ENCODE peak calls at places on chromosomes 4 and X, in four cellular contexts. Y, X, K and Q are unnamed samples.

GRCh38 chr4:25233194-25233593 is 639 bp upstream of the PI4K2B start:
- DNase-seq in Y (no peak), X (no peak), K (no peak), Q (no peak)

GRCh38 chr4:73741140-73741749 is 876 bp downstream of the CXCL8 start:
- DNase-seq in Y (no peak), X (no peak), K (no peak), Q (no peak)

GRCh38 chr4:169485791-169486742 is 126.3 kb downstream of the NEK1 start:
- DNase-seq in Y (no peak), X (peak), K (peak), Q (no peak)

GRCh38 chr4:7025040-7025602 is 18.1 kb upstream of the TADA2B start:
- DNase-seq in Y (no peak), X (no peak), K (no peak), Q (peak)

GRCh38 chr4:123743821-123744220 is 347.2 kb downstream of the SPRY1 start:
- DNase-seq in Y (no peak), X (no peak), K (peak), Q (no peak)

GRCh38 chr4:2761035-2761923 is 5.1 kb upstream of the TNIP2 start:
- DNase-seq in Y (no peak), X (no peak), K (no peak), Q (peak)

GRCh38 chrX:14864626-14865025 is 8.2 kb downstream of the FANCB start:
- DNase-seq in Y (no peak), X (peak), K (no peak), Q (no peak)

GRCh38 chrX:69088171-69088938 is 76.9 kb downstream of the PJA1 start:
- DNase-seq in Y (no peak), X (peak), K (no peak), Q (no peak)

GRCh38 chrX:106035064-106035463 is 3.5 kb downstream of the SERPINA7 start:
- DNase-seq in Y (no peak), X (no peak), K (no peak), Q (no peak)

GRCh38 chr4:169272265-169272886 is 1.6 kb upstream of the SH3RF1 start:
- DNase-seq in Y (no peak), X (peak), K (peak), Q (no peak)

GRCh38 chrX:43969504-43970501 is 3.4 kb downstream of the NDP start:
- DNase-seq in Y (no peak), X (peak), K (no peak), Q (no peak)

GRCh38 chrX:42385730-42386129 is 392.2 kb downstream of the PPP1R2C start:
- DNase-seq in Y (no peak), X (no peak), K (no peak), Q (no peak)

GRCh38 chrX:150870487-150871340 is 27.8 kb downstream of the CD99L2 start:
- DNase-seq in Y (no peak), X (peak), K (no peak), Q (no peak)

GRCh38 chr4:10343656-10344055 is 113.6 kb downstream of the ZNF518B start:
- DNase-seq in Y (no peak), X (no peak), K (no peak), Q (no peak)

GRCh38 chrX:39903937-39904336 is 193.8 kb downstream of the BCOR start:
- DNase-seq in Y (no peak), X (no peak), K (no peak), Q (no peak)

GRCh38 chr4:174575436-174575835 is 53.1 kb upstream of the HPGD start:
- DNase-seq in Y (no peak), X (no peak), K (no peak), Q (no peak)

GRCh38 chrX:73563740-73564073 is 710 bp downstream of the CHIC1 start:
- DNase-seq in Y (no peak), X (peak), K (no peak), Q (no peak)

GRCh38 chrX:21266949-21267348 is 107.3 kb upstream of the CNKSR2 start:
- DNase-seq in Y (no peak), X (no peak), K (no peak), Q (no peak)

GRCh38 chrX:3435057-3435456 is 88.6 kb upstream of the MXRA5 start:
- DNase-seq in Y (no peak), X (no peak), K (no peak), Q (no peak)

GRCh38 chr4:185017964-185018772 is at the start of gene HELT:
- DNase-seq in Y (no peak), X (no peak), K (no peak), Q (no peak)

GRCh38 chrX:120308959-120309872 is 2.0 kb downstream of the TMEM255A start:
- DNase-seq in Y (peak), X (peak), K (no peak), Q (peak)

GRCh38 chr4:6372649-6373525 is 99.5 kb downstream of the PPP2R2C start:
- DNase-seq in Y (no peak), X (peak), K (peak), Q (no peak)

GRCh38 chr4:1192091-1192492 is 19.7 kb upstream of the SPON2 start:
- DNase-seq in Y (peak), X (peak), K (peak), Q (peak)

GRCh38 chr4:107760281-107760947 is 40.4 kb upstream of the PAPSS1 start:
- DNase-seq in Y (no peak), X (peak), K (no peak), Q (peak)

DNA sequence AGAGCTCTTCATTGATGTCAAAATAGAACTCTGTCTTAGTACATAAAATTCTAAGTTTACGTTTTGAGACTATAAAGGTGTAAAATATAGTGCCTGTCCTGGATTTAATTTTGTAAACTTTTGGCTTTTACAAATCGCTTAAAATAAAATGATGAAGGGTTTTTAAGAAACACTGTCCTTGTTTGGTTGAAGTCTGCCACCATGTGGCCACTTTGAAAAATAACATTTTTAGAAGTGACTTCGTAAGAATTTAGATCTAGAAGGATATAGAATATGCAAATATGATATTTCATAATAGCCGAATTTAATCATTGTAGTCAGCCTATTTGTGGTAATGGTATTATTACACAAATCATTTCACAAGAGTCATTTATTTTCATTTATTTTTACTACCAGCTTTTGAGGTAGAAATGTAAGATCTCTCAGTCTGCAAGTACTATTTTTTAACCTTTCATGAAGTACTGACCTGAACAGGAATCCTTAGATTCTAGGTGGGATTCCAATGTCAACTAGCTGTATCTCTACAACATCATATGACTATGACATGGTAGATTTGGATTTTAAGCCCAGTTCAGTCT is 31.0 kb upstream of the FAT4 start:
- DNase-seq in Y (no peak), X (peak), K (peak), Q (no peak)
- TF ChIP-seq CTCF in Y (peak), X (peak), K (peak), Q (peak)

DNA sequence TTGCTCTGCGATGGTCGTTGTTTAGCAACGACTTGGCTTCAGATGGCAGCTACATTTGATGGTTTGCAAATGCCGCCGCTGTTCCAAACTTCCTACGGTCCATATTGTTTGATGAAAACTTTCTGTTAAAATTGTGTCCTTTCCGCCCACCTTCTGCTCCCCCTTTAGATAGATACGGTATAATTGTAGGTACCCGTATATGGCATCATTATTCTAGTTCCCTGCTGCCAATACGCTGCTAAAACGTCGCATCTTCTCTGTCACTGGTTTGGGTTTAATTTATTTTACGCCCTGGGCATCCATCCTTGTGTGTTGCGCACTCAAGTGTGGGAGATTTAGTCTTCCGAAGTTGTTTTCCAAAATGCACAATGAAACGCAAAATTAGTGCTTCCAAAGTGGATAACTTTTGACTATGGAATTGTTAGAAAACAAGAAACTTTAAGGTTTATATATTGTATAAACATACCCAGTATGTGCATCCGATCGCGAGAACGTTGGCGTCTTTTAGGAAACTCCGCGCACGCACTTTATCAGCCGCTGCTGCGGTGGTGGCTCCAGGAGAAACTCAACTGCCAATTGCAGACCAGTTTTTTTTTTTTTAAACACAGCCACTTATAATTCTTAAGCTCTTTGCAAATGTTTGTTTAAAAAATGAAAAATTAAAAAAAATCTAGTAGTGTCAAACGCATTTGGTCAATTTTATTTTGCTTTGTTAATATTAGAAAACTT is 1.7 kb downstream of the ATOH1 start:
- DNase-seq in Y (no peak), X (no peak), K (no peak), Q (no peak)
- H3K4me3 ChIP-seq in Y (no peak), X (no peak), K (no peak), Q (no peak)

DNA sequence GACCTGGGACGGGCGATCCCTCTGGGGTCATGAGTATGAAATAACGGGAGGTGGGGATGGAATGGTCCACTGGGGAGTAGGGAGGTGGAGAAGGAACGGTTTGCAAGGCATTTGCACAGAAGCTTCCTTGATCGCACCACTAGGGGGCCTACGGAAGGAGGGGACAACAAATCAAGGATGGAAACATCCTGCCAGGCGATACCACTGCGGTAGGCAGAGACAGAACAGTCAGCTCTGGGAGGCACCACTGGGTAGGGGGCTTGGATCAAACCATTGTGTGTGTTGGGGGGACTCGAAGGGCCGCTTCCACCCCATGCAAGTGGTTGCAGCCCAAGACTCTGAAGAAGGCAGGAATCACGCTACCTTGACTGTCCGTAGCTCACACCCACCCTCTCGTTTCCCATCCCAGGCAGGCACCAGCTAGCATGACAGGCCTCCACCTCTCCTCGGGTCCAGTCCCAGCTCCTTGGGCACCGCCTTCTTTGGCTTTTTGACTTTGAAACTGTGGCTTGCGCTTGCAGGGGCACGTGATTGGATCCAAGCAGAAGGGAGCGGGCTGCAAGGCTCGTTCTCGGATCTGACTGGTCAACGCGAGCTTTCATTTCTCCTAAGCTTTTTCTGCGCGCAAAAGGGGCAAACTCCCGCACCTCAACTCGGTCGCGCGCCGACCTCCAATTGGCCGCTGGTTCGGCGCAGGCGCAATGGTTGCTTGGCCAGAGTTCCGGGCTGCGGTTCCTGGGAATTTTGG is 28.4 kb downstream of the GAGE1 start:
- DNase-seq in Y (peak), X (no peak), K (no peak), Q (no peak)
- TF ChIP-seq CTCF in Y (no peak), X (no peak), K (no peak), Q (peak)

GRCh38 chrX:28670074-28670473 is 82.8 kb downstream of the IL1RAPL1 start:
- DNase-seq in Y (no peak), X (no peak), K (no peak), Q (no peak)
- H3K4me3 ChIP-seq in Y (no peak), X (no peak), K (no peak), Q (no peak)

GRCh38 chrX:131262738-131263679 is 26.1 kb downstream of the IGSF1 start:
- DNase-seq in Y (no peak), X (peak), K (no peak), Q (peak)
- TF ChIP-seq CTCF in Y (no peak), X (peak), K (peak), Q (peak)